ENCODE peak calls at places on chromosome 19, in ten cellular contexts. Y is breast epithelium, H is neural progenitor cell, Q is NT2/D1, B is left ventricle myocardium inferior, W is IMR-90, X is endothelial cell of umbilical vein, D is cardiac muscle cell, I is Caco-2, N is mesendoderm. A is an unnamed sample. For H3K36me3 and H3K4me1, the result is how much of the 10 kb centered on the place peaks cover.

GRCh38 chr19:32404939-32405430 is 585 bp upstream of the DPY19L3 start:
- DNase-seq in Y (peak), H (peak), Q (peak), B (peak), W (peak), X (no peak), D (peak), I (peak), N (no peak), A (no peak)

GRCh38 chr19:45791744-45792481 is 732 bp downstream of the DMWD start:
- DNase-seq in Y (no peak), H (no peak), Q (no peak), B (no peak), W (no peak), X (no peak), D (no peak), I (no peak), N (no peak), A (peak)

GRCh38 chr19:16654621-16655020 is 5.3 kb downstream of the SMIM7 start:
- DNase-seq in Y (no peak), H (no peak), Q (no peak), B (no peak), W (no peak), X (no peak), D (peak), I (no peak), N (no peak), A (peak)

GRCh38 chr19:48103922-48104321 is 6.7 kb downstream of the PLA2G4C start:
- DNase-seq in Y (no peak), H (no peak), Q (no peak), B (no peak), W (no peak), X (no peak), D (no peak), I (no peak), N (no peak), A (no peak)

GRCh38 chr19:57010541-57010940 is 109.2 kb upstream of the USP29 start:
- DNase-seq in Y (no peak), H (no peak), Q (no peak), B (no peak), W (no peak), X (no peak), D (no peak), I (no peak), N (no peak), A (no peak)

GRCh38 chr19:38485541-38486285 is 52.2 kb downstream of the RYR1 start:
- DNase-seq in Y (no peak), H (no peak), Q (no peak), B (no peak), W (no peak), X (no peak), D (no peak), I (no peak), N (no peak), A (no peak)

GRCh38 chr19:12767666-12768065 is 7.7 kb downstream of the HOOK2 start:
- DNase-seq in Y (no peak), H (no peak), Q (no peak), B (no peak), W (no peak), X (no peak), D (no peak), I (no peak), N (no peak), A (no peak)

GRCh38 chr19:21492932-21493906 is 12.2 kb upstream of the ZNF429 start:
- DNase-seq in Y (peak), H (no peak), Q (no peak), B (no peak), W (no peak), X (no peak), D (no peak), I (no peak), N (no peak), A (no peak)

GRCh38 chr19:4444765-4445741 is 12.5 kb downstream of the UBXN6 start:
- DNase-seq in Y (no peak), H (no peak), Q (no peak), B (no peak), W (no peak), X (no peak), D (peak), I (no peak), N (no peak), A (no peak)

GRCh38 chr19:43437712-43438111 is 23.0 kb downstream of the TEX101 start:
- DNase-seq in Y (no peak), H (no peak), Q (no peak), B (no peak), W (no peak), X (no peak), D (no peak), I (no peak), N (no peak), A (no peak)

GRCh38 chr19:49595006-49595818 is 4.2 kb downstream of the PRR12 start:
- DNase-seq in Y (no peak), H (no peak), Q (no peak), B (no peak), W (no peak), X (no peak), D (no peak), I (no peak), N (no peak), A (no peak)

GRCh38 chr19:658916-659839 is 3.8 kb downstream of the RNF126 start:
- DNase-seq in Y (peak), H (no peak), Q (no peak), B (peak), W (no peak), X (no peak), D (peak), I (no peak), N (no peak), A (no peak)

GRCh38 chr19:35557539-35558399 is 5.7 kb downstream of the ATP4A start:
- DNase-seq in Y (peak), H (peak), Q (peak), B (peak), W (peak), X (peak), D (peak), I (peak), N (peak), A (no peak)

GRCh38 chr19:38055040-38055439 is 148.0 kb downstream of the SIPA1L3 start:
- DNase-seq in Y (no peak), H (peak), Q (no peak), B (no peak), W (no peak), X (no peak), D (no peak), I (no peak), N (peak), A (no peak)

GRCh38 chr19:10753305-10753704 is 35.4 kb downstream of the DNM2 start:
- DNase-seq in Y (no peak), H (no peak), Q (no peak), B (no peak), W (no peak), X (no peak), D (no peak), I (no peak), N (no peak), A (no peak)

GRCh38 chr19:32570081-32570785 is 10.8 kb upstream of the PDCD5 start:
- DNase-seq in Y (peak), H (peak), Q (no peak), B (no peak), W (peak), X (peak), D (peak), I (peak), N (peak), A (peak)

GRCh38 chr19:5137571-5138124 is 168.7 kb downstream of the KDM4B start:
- DNase-seq in Y (no peak), H (peak), Q (no peak), B (no peak), W (no peak), X (no peak), D (no peak), I (no peak), N (peak), A (no peak)

GRCh38 chr19:46601318-46602224 is at the start of gene CALM3:
- DNase-seq in Y (no peak), H (peak), Q (no peak), B (no peak), W (no peak), X (peak), D (no peak), I (peak), N (no peak), A (peak)

GRCh38 chr19:28377077-28377476 is 835.9 kb downstream of the UQCRFS1 start:
- DNase-seq in Y (no peak), H (peak), Q (no peak), B (no peak), W (no peak), X (no peak), D (peak), I (no peak), N (no peak), A (peak)

GRCh38 chr19:38115264-38115802 is 108.7 kb downstream of the DPF1 start:
- DNase-seq in Y (no peak), H (no peak), Q (no peak), B (no peak), W (no peak), X (no peak), D (no peak), I (no peak), N (peak), A (no peak)

GRCh38 chr19:6970021-6970420 is 51.2 kb downstream of the MBD3L2B start:
- DNase-seq in Y (no peak), H (no peak), Q (no peak), B (no peak), W (no peak), X (no peak), D (no peak), I (no peak), N (no peak), A (no peak)

GRCh38 chr19:37513397-37513796 is 6.7 kb downstream of the ZNF793 start:
- DNase-seq in Y (no peak), H (no peak), Q (no peak), B (no peak), W (no peak), X (no peak), D (peak), I (no peak), N (no peak), A (no peak)

GRCh38 chr19:38718747-38719543 is 25.3 kb downstream of the CAPN12 start:
- DNase-seq in Y (no peak), H (peak), Q (no peak), B (peak), W (no peak), X (no peak), D (peak), I (no peak), N (peak), A (no peak)

GRCh38 chr19:47330466-47330869 is 1.5 kb upstream of the C5AR2 start:
- DNase-seq in Y (no peak), H (no peak), Q (no peak), B (no peak), W (peak), X (peak), D (peak), I (no peak), N (no peak), A (no peak)

DNA sequence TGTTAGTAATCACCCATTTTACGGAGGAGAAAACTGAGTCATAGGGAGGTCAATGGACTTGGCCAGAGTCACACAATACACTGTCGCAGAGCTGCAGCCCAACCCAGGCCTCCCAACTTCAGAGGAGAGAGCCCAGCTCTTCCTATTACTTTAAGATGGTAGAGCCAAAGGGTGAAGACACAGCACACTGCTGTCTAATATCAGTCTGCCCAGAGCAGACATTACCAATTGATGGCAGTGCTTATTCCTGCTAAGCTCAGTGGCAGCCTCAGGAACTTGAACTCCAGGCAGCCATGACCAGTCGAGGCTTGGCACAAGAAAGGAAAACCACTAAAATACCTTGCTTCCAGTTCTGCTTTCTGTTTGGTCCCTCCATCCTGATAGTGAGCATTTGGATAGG is 18.4 kb downstream of the TMEM150B start:
- DNase-seq in Y (no peak), H (no peak), Q (no peak), B (no peak), W (no peak), X (no peak), D (no peak), I (no peak), N (no peak), A (no peak)
- H3K36me3 ChIP-seq in Y (under half), H (under half), Q (half or more), B (under half), W (under half), X (under half), D (under half), I (under half), N (under half), A (under half)

GRCh38 chr19:40231057-40231456 is 4.6 kb upstream of the CCNP start:
- DNase-seq in Y (no peak), H (no peak), Q (no peak), B (no peak), W (no peak), X (no peak), D (no peak), I (no peak), N (no peak), A (no peak)

GRCh38 chr19:40228863-40229262 is 2.4 kb upstream of the CCNP start:
- DNase-seq in Y (no peak), H (no peak), Q (no peak), B (no peak), W (no peak), X (no peak), D (no peak), I (no peak), N (no peak), A (no peak)

GRCh38 chr19:40229926-40230417 is 3.5 kb upstream of the CCNP start:
- DNase-seq in Y (no peak), H (no peak), Q (no peak), B (no peak), W (no peak), X (no peak), D (no peak), I (no peak), N (no peak), A (no peak)

GRCh38 chr19:40228371-40228770 is 1.9 kb upstream of the CCNP start:
- DNase-seq in Y (no peak), H (no peak), Q (no peak), B (no peak), W (no peak), X (no peak), D (no peak), I (no peak), N (no peak), A (no peak)

GRCh38 chr19:40229484-40229883 is 3.0 kb upstream of the CCNP start:
- DNase-seq in Y (no peak), H (no peak), Q (no peak), B (no peak), W (peak), X (no peak), D (no peak), I (no peak), N (peak), A (no peak)
- H3K4me1 ChIP-seq in Y (under half), H (under half), Q (under half), B (under half), W (under half), X (under half), D (under half), I (under half), N (under half), A (under half)

GRCh38 chr19:15253076-15253475 is 20.8 kb upstream of the EPHX3 start:
- DNase-seq in Y (no peak), H (no peak), Q (no peak), B (no peak), W (no peak), X (no peak), D (no peak), I (no peak), N (no peak), A (no peak)

GRCh38 chr19:15251749-15252397 is 19.6 kb upstream of the EPHX3 start:
- DNase-seq in Y (peak), H (peak), Q (peak), B (peak), W (peak), X (peak), D (peak), I (peak), N (peak), A (no peak)

GRCh38 chr19:15253513-15253912 is 21.3 kb upstream of the EPHX3 start:
- DNase-seq in Y (no peak), H (no peak), Q (no peak), B (no peak), W (no peak), X (no peak), D (no peak), I (no peak), N (no peak), A (no peak)

GRCh38 chr19:15251010-15251748 is 18.9 kb upstream of the EPHX3 start:
- DNase-seq in Y (no peak), H (no peak), Q (no peak), B (no peak), W (peak), X (peak), D (peak), I (no peak), N (no peak), A (no peak)

GRCh38 chr19:15252398-15253018 is 20.3 kb upstream of the EPHX3 start:
- DNase-seq in Y (no peak), H (peak), Q (no peak), B (no peak), W (peak), X (peak), D (peak), I (no peak), N (peak), A (peak)
- H3K36me3 ChIP-seq in Y (under half), H (under half), Q (half or more), B (half or more), W (half or more), X (half or more), D (half or more), I (under half), N (under half), A (under half)

GRCh38 chr19:44747739-44748425 is 626 bp upstream of the BCL3 start:
- DNase-seq in Y (peak), H (peak), Q (no peak), B (peak), W (peak), X (peak), D (peak), I (peak), N (peak), A (peak)

GRCh38 chr19:44748426-44749254 is at the start of gene BCL3:
- DNase-seq in Y (peak), H (peak), Q (no peak), B (peak), W (no peak), X (peak), D (peak), I (peak), N (no peak), A (no peak)

GRCh38 chr19:44749318-44749717 is 810 bp downstream of the BCL3 start:
- DNase-seq in Y (no peak), H (no peak), Q (no peak), B (no peak), W (no peak), X (no peak), D (no peak), I (no peak), N (no peak), A (no peak)

GRCh38 chr19:44750713-44751112 is 2.2 kb downstream of the BCL3 start:
- DNase-seq in Y (no peak), H (no peak), Q (no peak), B (no peak), W (no peak), X (no peak), D (no peak), I (no peak), N (no peak), A (no peak)

DNA sequence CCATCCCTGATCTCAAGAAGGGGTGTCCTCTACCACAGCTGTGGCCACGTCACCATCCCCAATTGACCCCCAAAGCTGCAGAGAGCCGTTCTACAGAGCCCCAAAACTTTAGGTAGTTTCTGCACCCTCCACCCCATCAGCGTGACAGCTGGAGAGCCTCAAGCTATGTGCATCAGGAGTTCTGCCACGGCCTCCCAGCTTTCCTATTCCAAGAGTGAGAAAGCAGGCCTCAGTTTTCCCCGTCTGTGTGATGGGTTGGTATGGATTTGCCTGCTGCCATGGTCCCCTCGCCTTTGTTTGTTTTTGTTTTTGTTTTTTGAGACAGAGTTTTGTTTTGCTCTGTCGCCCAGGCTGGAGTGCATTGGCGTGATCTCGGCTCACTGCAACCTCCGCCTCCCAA is 1.5 kb downstream of the BCL3 start:
- DNase-seq in Y (no peak), H (no peak), Q (no peak), B (no peak), W (no peak), X (no peak), D (no peak), I (no peak), N (no peak), A (no peak)
- H3K4me1 ChIP-seq in Y (under half), H (under half), Q (under half), B (half or more), W (under half), X (under half), D (under half), I (under half), N (under half), A (under half)

DNA sequence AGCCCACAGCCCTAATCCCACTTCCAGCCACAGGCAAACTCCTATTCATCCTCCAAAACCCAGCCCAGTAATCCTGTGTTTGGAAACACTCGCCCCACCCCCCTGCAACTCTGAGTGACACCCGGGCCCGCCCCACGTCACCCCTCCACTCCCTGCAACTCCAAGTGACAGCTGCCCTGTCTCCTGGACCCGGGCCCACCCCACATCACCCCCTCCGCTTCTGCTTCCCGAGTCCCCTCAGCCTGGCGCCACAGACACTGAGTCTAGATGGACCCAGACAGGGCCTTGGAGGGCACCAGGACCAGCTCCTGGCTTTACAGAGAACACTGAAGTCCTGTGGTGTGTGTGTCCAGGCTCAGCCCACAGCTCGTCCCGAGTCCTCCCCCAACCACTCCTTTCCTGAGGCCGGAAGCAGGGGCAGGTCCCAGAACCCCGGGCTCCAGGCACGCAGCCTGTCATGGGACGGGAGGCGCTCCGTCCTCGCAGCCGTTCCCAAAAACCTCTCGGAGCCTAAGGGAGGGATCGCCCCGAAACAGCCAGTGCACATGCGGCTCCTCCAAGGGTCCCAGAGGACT is 7.7 kb downstream of the REXO1 start:
- DNase-seq in Y (no peak), H (peak), Q (no peak), B (peak), W (no peak), X (peak), D (peak), I (no peak), N (no peak), A (no peak)
- H3K36me3 ChIP-seq in Y (under half), H (under half), Q (half or more), B (under half), W (under half), X (under half), D (under half), I (under half), N (under half), A (under half)

DNA sequence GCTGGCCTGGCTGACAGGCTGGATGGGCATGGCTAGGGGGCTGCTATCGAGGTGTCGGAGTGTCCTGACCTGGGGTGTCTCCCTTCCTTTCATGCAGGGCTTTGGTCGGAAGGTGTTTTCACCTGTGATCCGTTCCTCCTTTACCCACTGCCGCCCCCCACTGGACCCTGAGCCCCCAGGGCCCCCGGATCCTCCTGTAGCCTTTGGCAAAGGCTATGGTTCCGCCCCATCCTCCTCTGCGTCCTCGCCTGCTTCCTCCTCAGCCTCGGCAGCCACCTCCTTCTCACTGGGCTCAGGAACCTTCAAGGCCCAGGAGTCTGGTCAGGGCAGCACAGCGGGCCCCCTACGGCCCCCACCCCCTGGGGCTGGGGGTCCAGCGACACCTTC is 11.8 kb upstream of the PRR19 start:
- DNase-seq in Y (no peak), H (no peak), Q (no peak), B (no peak), W (no peak), X (no peak), D (no peak), I (no peak), N (no peak), A (no peak)
- H3K4me1 ChIP-seq in Y (under half), H (under half), Q (under half), B (under half), W (under half), X (under half), D (under half), I (under half), N (under half), A (under half)

A was measured in Karpas-422.